ENCODE peak calls at places on chromosomes 16 and 17, in six cellular contexts. One of them, this sample, is unnamed.

GRCh38 chr17:64780096-64781012 is 118.2 kb upstream of the SMURF2 start:
- DNase-seq in AG04450: no peak
- DNase-seq in HS-5: no peak
- DNase-seq in A549: peak; percentile 62
- DNase-seq in T-helper 2 cell: peak; percentile 60
- DNase-seq in stimulated activated CD4-positive, alpha-beta T cell treated with anti-CD3 and anti-CD28 coated beads, Interleukin-4, amount 100 ng/mL, for 4 hours: peak; percentile 75
- DNase-seq in this sample: no peak

GRCh38 chr16:54602666-54603065 is 316.1 kb upstream of the IRX3 start:
- DNase-seq in HS-5: no peak
- DNase-seq in A549: no peak
- DNase-seq in T-helper 2 cell: no peak
- DNase-seq in stimulated activated CD4-positive, alpha-beta T cell treated with anti-CD3 and anti-CD28 coated beads, Interleukin-4, amount 100 ng/mL, for 4 hours: no peak
- DNase-seq in AG04450: no peak
- DNase-seq in this sample: no peak

GRCh38 chr17:58176200-58176599 is 9.4 kb downstream of the OR4D2 start:
- DNase-seq in A549: no peak
- DNase-seq in stimulated activated CD4-positive, alpha-beta T cell treated with anti-CD3 and anti-CD28 coated beads, Interleukin-4, amount 100 ng/mL, for 4 hours: no peak
- DNase-seq in AG04450: no peak
- DNase-seq in T-helper 2 cell: no peak
- DNase-seq in HS-5: no peak
- DNase-seq in this sample: no peak

GRCh38 chr17:68172461-68172954 is 75.3 kb upstream of the AMZ2 start:
- DNase-seq in A549: peak; percentile 71
- DNase-seq in AG04450: no peak
- DNase-seq in T-helper 2 cell: peak; percentile 49
- DNase-seq in stimulated activated CD4-positive, alpha-beta T cell treated with anti-CD3 and anti-CD28 coated beads, Interleukin-4, amount 100 ng/mL, for 4 hours: peak; percentile 68
- DNase-seq in HS-5: peak; percentile 26
- DNase-seq in this sample: no peak

GRCh38 chr17:2755941-2756724 is 6.7 kb upstream of the CCDC92B start:
- DNase-seq in AG04450: no peak
- DNase-seq in A549: no peak
- DNase-seq in HS-5: no peak
- DNase-seq in stimulated activated CD4-positive, alpha-beta T cell treated with anti-CD3 and anti-CD28 coated beads, Interleukin-4, amount 100 ng/mL, for 4 hours: no peak
- DNase-seq in T-helper 2 cell: no peak
- DNase-seq in this sample: no peak

GRCh38 chr17:29407856-29408255 is 17.7 kb downstream of the TAOK1 start:
- DNase-seq in AG04450: no peak
- DNase-seq in stimulated activated CD4-positive, alpha-beta T cell treated with anti-CD3 and anti-CD28 coated beads, Interleukin-4, amount 100 ng/mL, for 4 hours: no peak
- DNase-seq in T-helper 2 cell: no peak
- DNase-seq in A549: no peak
- DNase-seq in HS-5: no peak
- DNase-seq in this sample: no peak

GRCh38 chr17:38579934-38580333 is 25.8 kb downstream of the SRCIN1 start:
- DNase-seq in A549: peak; percentile 68
- DNase-seq in HS-5: no peak
- DNase-seq in stimulated activated CD4-positive, alpha-beta T cell treated with anti-CD3 and anti-CD28 coated beads, Interleukin-4, amount 100 ng/mL, for 4 hours: peak; percentile 17
- DNase-seq in T-helper 2 cell: no peak
- DNase-seq in AG04450: no peak
- DNase-seq in this sample: no peak

GRCh38 chr17:39927928-39928867 is 666 bp downstream of the LRRC3C start:
- DNase-seq in stimulated activated CD4-positive, alpha-beta T cell treated with anti-CD3 and anti-CD28 coated beads, Interleukin-4, amount 100 ng/mL, for 4 hours: no peak
- DNase-seq in AG04450: no peak
- DNase-seq in HS-5: no peak
- DNase-seq in T-helper 2 cell: no peak
- DNase-seq in A549: peak; percentile 35
- DNase-seq in this sample: no peak

GRCh38 chr17:77887110-77887463 is 71.4 kb upstream of the TNRC6C start:
- DNase-seq in A549: no peak
- DNase-seq in T-helper 2 cell: no peak
- DNase-seq in AG04450: no peak
- DNase-seq in stimulated activated CD4-positive, alpha-beta T cell treated with anti-CD3 and anti-CD28 coated beads, Interleukin-4, amount 100 ng/mL, for 4 hours: no peak
- DNase-seq in HS-5: no peak
- DNase-seq in this sample: no peak

GRCh38 chr16:46883353-46883689 is 841 bp upstream of the GPT2 start:
- DNase-seq in T-helper 2 cell: no peak
- DNase-seq in HS-5: no peak
- DNase-seq in stimulated activated CD4-positive, alpha-beta T cell treated with anti-CD3 and anti-CD28 coated beads, Interleukin-4, amount 100 ng/mL, for 4 hours: no peak
- DNase-seq in A549: no peak
- DNase-seq in AG04450: no peak
- DNase-seq in this sample: no peak

GRCh38 chr16:16797239-16797638 is 418.3 kb downstream of the NPIPA7 start:
- DNase-seq in stimulated activated CD4-positive, alpha-beta T cell treated with anti-CD3 and anti-CD28 coated beads, Interleukin-4, amount 100 ng/mL, for 4 hours: no peak
- DNase-seq in HS-5: no peak
- DNase-seq in A549: no peak
- DNase-seq in AG04450: no peak
- DNase-seq in T-helper 2 cell: no peak
- DNase-seq in this sample: no peak

GRCh38 chr17:8593830-8594229 is 36.7 kb downstream of the MYH10 start:
- DNase-seq in T-helper 2 cell: no peak
- DNase-seq in A549: no peak
- DNase-seq in HS-5: no peak
- DNase-seq in stimulated activated CD4-positive, alpha-beta T cell treated with anti-CD3 and anti-CD28 coated beads, Interleukin-4, amount 100 ng/mL, for 4 hours: no peak
- DNase-seq in AG04450: no peak
- DNase-seq in this sample: no peak

GRCh38 chr16:11916524-11917285 is 949 bp upstream of the GSPT1 start:
- DNase-seq in stimulated activated CD4-positive, alpha-beta T cell treated with anti-CD3 and anti-CD28 coated beads, Interleukin-4, amount 100 ng/mL, for 4 hours: no peak
- DNase-seq in A549: peak; percentile 87
- DNase-seq in AG04450: no peak
- DNase-seq in HS-5: no peak
- DNase-seq in T-helper 2 cell: no peak
- DNase-seq in this sample: peak; percentile 51

GRCh38 chr17:27555364-27555763 is 75.6 kb upstream of the LGALS9 start:
- DNase-seq in stimulated activated CD4-positive, alpha-beta T cell treated with anti-CD3 and anti-CD28 coated beads, Interleukin-4, amount 100 ng/mL, for 4 hours: no peak
- DNase-seq in A549: no peak
- DNase-seq in HS-5: no peak
- DNase-seq in AG04450: no peak
- DNase-seq in T-helper 2 cell: no peak
- DNase-seq in this sample: no peak

GRCh38 chr17:77291591-77292386 is 151.0 kb downstream of the SEC14L1 start:
- DNase-seq in AG04450: no peak
- DNase-seq in T-helper 2 cell: no peak
- DNase-seq in A549: no peak
- DNase-seq in stimulated activated CD4-positive, alpha-beta T cell treated with anti-CD3 and anti-CD28 coated beads, Interleukin-4, amount 100 ng/mL, for 4 hours: no peak
- DNase-seq in HS-5: no peak
- DNase-seq in this sample: no peak

GRCh38 chr16:1645914-1646525 is 32.1 kb upstream of the JPT2 start:
- DNase-seq in AG04450: no peak
- DNase-seq in HS-5: no peak
- DNase-seq in A549: peak; percentile 79
- DNase-seq in stimulated activated CD4-positive, alpha-beta T cell treated with anti-CD3 and anti-CD28 coated beads, Interleukin-4, amount 100 ng/mL, for 4 hours: peak; percentile 55
- DNase-seq in T-helper 2 cell: no peak
- DNase-seq in this sample: peak; percentile 49

GRCh38 chr16:50537533-50538290 is 10.5 kb upstream of the NKD1 start:
- DNase-seq in T-helper 2 cell: no peak
- DNase-seq in stimulated activated CD4-positive, alpha-beta T cell treated with anti-CD3 and anti-CD28 coated beads, Interleukin-4, amount 100 ng/mL, for 4 hours: no peak
- DNase-seq in HS-5: no peak
- DNase-seq in A549: no peak
- DNase-seq in AG04450: no peak
- DNase-seq in this sample: no peak

GRCh38 chr17:19546289-19547065 is 12.8 kb downstream of the SLC47A1 start:
- DNase-seq in A549: no peak
- DNase-seq in stimulated activated CD4-positive, alpha-beta T cell treated with anti-CD3 and anti-CD28 coated beads, Interleukin-4, amount 100 ng/mL, for 4 hours: no peak
- DNase-seq in T-helper 2 cell: no peak
- DNase-seq in HS-5: no peak
- DNase-seq in AG04450: no peak
- DNase-seq in this sample: no peak